ENCODE peak calls at places on chromosome 2, in seven cellular contexts. Y is HFF-Myc, L is uterus, N is tibial nerve, U is AG04449, K is colonic mucosa, O is astrocyte of the cerebellum. V is an unnamed sample.

GRCh38 chr2:29527947-29528346 is 393.4 kb downstream of the ALK start:
- DNase-seq in Y (no peak), K (no peak), N (no peak), O (no peak), L (no peak), U (no peak), V (no peak)

GRCh38 chr2:28137221-28137620 is 246.7 kb downstream of the BABAM2 start:
- DNase-seq in N (no peak), Y (peak; percentile 44), O (peak; percentile 82), U (peak; percentile 89), L (peak; percentile 90), K (no peak), V (no peak)

GRCh38 chr2:85308951-85309555 is 18.7 kb downstream of the TGOLN2 start:
- DNase-seq in U (no peak), O (no peak), K (peak; percentile 57), L (peak; percentile 83), N (no peak), Y (no peak), V (peak; percentile 63)

GRCh38 chr2:112621792-112622527 is 23.8 kb upstream of the SLC20A1 start:
- DNase-seq in L (no peak), N (no peak), K (no peak), Y (no peak), U (no peak), O (peak; percentile 88), V (no peak)

GRCh38 chr2:239500915-239501630 is 100.3 kb upstream of the HDAC4 start:
- DNase-seq in K (no peak), O (no peak), U (no peak), L (no peak), N (no peak), Y (no peak), V (no peak)

GRCh38 chr2:3387011-3387410 is 7.5 kb downstream of the TRAPPC12 start:
- DNase-seq in L (no peak), Y (no peak), U (no peak), K (no peak), O (no peak), N (no peak), V (no peak)

GRCh38 chr2:178152033-178152432 is 39.8 kb downstream of the RBM45 start:
- DNase-seq in U (no peak), K (no peak), N (no peak), O (no peak), Y (no peak), L (no peak), V (no peak)

GRCh38 chr2:47528874-47529273 is 125.9 kb downstream of the MSH2 start:
- DNase-seq in N (no peak), K (no peak), L (no peak), O (peak; percentile 32), U (no peak), Y (no peak), V (no peak)

GRCh38 chr2:231037731-231038482 is 584 bp downstream of the C2orf72 start:
- DNase-seq in N (no peak), K (no peak), O (no peak), U (no peak), Y (no peak), L (no peak), V (no peak)

DNA sequence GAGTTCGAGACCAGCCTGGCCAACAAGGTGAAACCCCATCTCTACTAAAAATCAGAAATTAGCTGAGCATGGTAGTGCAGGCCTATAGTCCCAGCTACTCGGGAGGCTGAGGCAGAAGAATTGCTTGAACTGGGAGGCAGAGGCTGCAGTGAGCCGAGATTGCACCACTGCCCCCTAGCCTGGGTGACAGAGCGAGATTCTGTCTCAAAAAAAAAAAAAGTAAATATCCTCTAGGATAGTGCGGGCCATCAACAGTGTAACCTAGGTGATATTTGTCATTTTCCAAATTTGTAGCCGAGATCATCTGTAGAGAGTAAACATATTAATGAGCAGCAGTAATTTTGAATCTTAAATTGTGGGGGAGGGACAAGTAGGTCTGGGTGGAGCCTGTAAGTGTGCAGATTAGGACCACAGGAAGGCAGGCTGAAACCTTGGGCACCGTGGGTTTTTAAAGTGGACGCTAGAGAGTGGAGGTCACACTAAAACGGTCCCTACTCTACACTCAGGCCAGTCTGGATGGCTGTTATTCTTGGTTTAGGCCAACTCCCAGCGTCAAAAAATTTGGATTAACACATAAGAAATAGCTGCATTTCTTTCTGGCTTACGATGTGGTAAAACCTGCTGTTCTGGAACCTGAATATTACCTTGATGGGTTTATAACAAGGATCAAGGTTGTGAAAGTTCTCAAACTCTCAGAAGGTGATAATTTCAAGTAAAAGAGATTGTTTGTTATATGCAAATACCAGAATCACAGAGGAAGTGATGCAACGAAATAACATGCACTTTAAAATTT is 22.7 kb upstream of the TET3 start:
- DNase-seq in O (no peak), N (no peak), L (no peak), Y (no peak), K (no peak), U (no peak), V (no peak)
- TF ChIP-seq CTCF in O (no peak), N (no peak), L (no peak), Y (no peak), K (no peak), U (no peak), V (no peak)

GRCh38 chr2:109238580-109238979 is 109.6 kb downstream of the SH3RF3 start:
- DNase-seq in Y (no peak), N (no peak), L (peak; percentile 77), K (peak; percentile 44), O (no peak), U (peak; percentile 45), V (peak; percentile 88)
- H3K4me3 ChIP-seq in Y (no peak overlapping the region), N (no peak overlapping the region), L (no peak overlapping the region), K (no peak overlapping the region), O (no peak overlapping the region), U (no peak overlapping the region), V (no peak overlapping the region)

DNA sequence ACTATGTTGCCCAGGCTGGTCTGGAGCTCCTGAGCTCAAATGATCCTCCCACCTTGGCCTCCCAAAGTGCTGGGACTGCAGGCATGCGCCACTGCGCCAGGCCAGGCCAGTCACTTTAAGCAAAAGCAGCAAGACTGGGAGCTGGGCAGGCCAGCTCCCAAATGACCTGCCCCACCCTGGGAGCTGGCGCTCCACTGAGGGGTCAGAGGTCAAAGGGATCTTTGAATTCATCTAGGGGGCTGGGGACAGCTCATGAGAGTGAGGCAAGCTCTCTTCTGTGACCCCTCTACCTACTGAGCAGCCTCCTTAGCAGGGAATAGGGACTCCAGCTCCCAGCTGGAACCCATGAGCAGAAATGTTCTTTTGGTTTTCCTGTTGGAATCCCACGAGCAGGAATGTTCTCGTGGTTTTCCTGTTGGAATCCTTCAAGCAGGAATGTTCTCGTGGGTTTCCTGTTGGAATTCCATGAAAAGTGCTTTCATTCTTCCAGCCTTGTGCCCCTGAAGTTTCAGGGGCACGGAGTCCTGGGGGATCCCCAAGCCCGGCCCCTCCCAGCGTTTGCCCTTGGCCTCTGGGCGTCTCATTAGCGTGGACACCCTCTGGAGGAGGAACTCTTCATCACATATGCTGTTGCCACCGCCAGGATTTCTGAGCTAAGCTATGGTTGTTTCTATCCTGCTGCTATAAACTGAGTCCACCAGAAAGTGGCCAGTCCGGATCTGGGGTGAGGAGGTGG is 162.0 kb upstream of the HAAO start:
- DNase-seq in O (no peak), N (no peak), Y (no peak), L (no peak), K (no peak), U (no peak), V (no peak)
- TF ChIP-seq CTCF in O (peak; percentile 40), N (no peak), Y (no peak), L (no peak), K (no peak), U (no peak), V (no peak)

GRCh38 chr2:166375736-166376487 is at the start of gene SCN9A:
- DNase-seq in Y (no peak), K (peak; percentile 87), O (peak; percentile 15), U (no peak), N (peak; percentile 41), L (peak; percentile 19), V (peak; percentile 62)

GRCh38 chr2:166376873-166377272 is 1.1 kb upstream of the SCN9A start:
- DNase-seq in Y (no peak), L (no peak), O (no peak), U (no peak), N (no peak), K (no peak), V (no peak)

GRCh38 chr2:166376488-166376828 is 714 bp upstream of the SCN9A start:
- DNase-seq in U (no peak), L (no peak), N (no peak), O (no peak), K (no peak), Y (no peak), V (no peak)

GRCh38 chr2:166373951-166374350 is 1.8 kb downstream of the SCN9A start:
- DNase-seq in K (no peak), Y (peak; percentile 82), N (no peak), L (no peak), O (peak; percentile 49), U (no peak), V (no peak)

DNA sequence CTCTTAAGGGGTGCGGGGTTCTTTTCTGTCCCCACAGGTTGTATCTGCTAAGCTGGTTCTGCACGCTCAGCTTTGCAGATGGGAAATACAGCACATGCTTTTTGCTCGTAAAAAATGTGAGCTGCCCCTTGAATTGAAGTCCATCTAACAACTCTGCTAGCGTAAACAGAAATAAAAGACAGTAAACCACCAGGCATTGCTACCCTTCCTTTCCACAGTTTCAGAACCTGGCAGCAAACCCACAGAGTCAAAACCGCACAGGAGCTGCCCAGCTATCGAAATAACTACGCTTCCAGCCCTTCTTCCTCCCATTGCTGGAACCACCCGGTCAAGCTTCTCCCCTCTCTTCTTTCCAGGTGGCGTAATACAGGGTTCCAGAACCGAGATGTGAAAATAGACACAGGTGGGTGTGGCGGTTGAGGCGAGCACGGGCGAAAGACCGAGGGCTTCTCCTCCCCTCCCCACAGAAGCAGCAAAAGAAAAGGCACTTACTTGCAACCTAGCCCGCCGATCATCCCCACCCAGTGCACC is 474 bp downstream of the SCN9A start:
- DNase-seq in L (no peak), N (no peak), K (peak; percentile 50), O (peak; percentile 1), U (no peak), Y (no peak), V (no peak)
- H3K4me3 ChIP-seq in L (peak overlapping the region; percentile 48), N (peak overlapping the region; percentile 48), K (peak overlapping the region; percentile 50), O (peak overlapping the region; percentile 63), U (peak overlapping the region; percentile 71), Y (peak overlapping the region; percentile 68), V (peak overlapping the region; percentile 50)